ENCODE peak calls at places on chromosomes 13 and 19, in nine cellular contexts. One of them, this sample, is unnamed.

GRCh38 chr19:50008532-50008931 is 16.6 kb downstream of the VRK3 start:
- DNase-seq in effector memory CD4-positive, alpha-beta T cell: no peak
- DNase-seq in CD8-positive, alpha-beta T cell: no peak
- DNase-seq in HL-60: peak
- DNase-seq in adipocyte: no peak
- DNase-seq in caudate nucleus: no peak
- DNase-seq in DMS153: no peak
- DNase-seq in NCI-H1105 treated with DMSO at 0.1 percent for 48 hours: no peak
- DNase-seq in SK-N-SH: no peak
- DNase-seq in this sample: peak

GRCh38 chr19:31572671-31573298 is 223.5 kb upstream of the TSHZ3 start:
- DNase-seq in adipocyte: no peak
- DNase-seq in effector memory CD4-positive, alpha-beta T cell: no peak
- DNase-seq in NCI-H1105 treated with DMSO at 0.1 percent for 48 hours: peak
- DNase-seq in DMS153: no peak
- DNase-seq in SK-N-SH: no peak
- DNase-seq in CD8-positive, alpha-beta T cell: no peak
- DNase-seq in HL-60: no peak
- DNase-seq in caudate nucleus: no peak
- DNase-seq in this sample: no peak

GRCh38 chr13:49657241-49657641 is 28.9 kb downstream of the ARL11 start:
- DNase-seq in HL-60: no peak
- DNase-seq in CD8-positive, alpha-beta T cell: no peak
- DNase-seq in SK-N-SH: no peak
- DNase-seq in caudate nucleus: no peak
- DNase-seq in NCI-H1105 treated with DMSO at 0.1 percent for 48 hours: no peak
- DNase-seq in DMS153: no peak
- DNase-seq in effector memory CD4-positive, alpha-beta T cell: no peak
- DNase-seq in adipocyte: no peak
- DNase-seq in this sample: peak

GRCh38 chr19:51552996-51553725 is 17.9 kb upstream of the ZNF175 start:
- DNase-seq in SK-N-SH: peak
- DNase-seq in effector memory CD4-positive, alpha-beta T cell: no peak
- DNase-seq in caudate nucleus: no peak
- DNase-seq in CD8-positive, alpha-beta T cell: peak
- DNase-seq in DMS153: no peak
- DNase-seq in adipocyte: peak
- DNase-seq in HL-60: peak
- DNase-seq in NCI-H1105 treated with DMSO at 0.1 percent for 48 hours: no peak
- DNase-seq in this sample: peak

GRCh38 chr19:28393574-28394336 is 819.2 kb downstream of the UQCRFS1 start:
- DNase-seq in effector memory CD4-positive, alpha-beta T cell: no peak
- DNase-seq in DMS153: no peak
- DNase-seq in SK-N-SH: no peak
- DNase-seq in CD8-positive, alpha-beta T cell: no peak
- DNase-seq in HL-60: peak
- DNase-seq in adipocyte: no peak
- DNase-seq in caudate nucleus: no peak
- DNase-seq in NCI-H1105 treated with DMSO at 0.1 percent for 48 hours: no peak
- DNase-seq in this sample: no peak

GRCh38 chr13:44132710-44133109 is 240.9 kb upstream of the SERP2 start:
- DNase-seq in caudate nucleus: no peak
- DNase-seq in SK-N-SH: no peak
- DNase-seq in NCI-H1105 treated with DMSO at 0.1 percent for 48 hours: no peak
- DNase-seq in DMS153: no peak
- DNase-seq in HL-60: no peak
- DNase-seq in adipocyte: peak
- DNase-seq in effector memory CD4-positive, alpha-beta T cell: no peak
- DNase-seq in CD8-positive, alpha-beta T cell: no peak
- DNase-seq in this sample: no peak

GRCh38 chr13:92994056-92994455 is 232.6 kb upstream of the GPC6 start:
- DNase-seq in NCI-H1105 treated with DMSO at 0.1 percent for 48 hours: no peak
- DNase-seq in CD8-positive, alpha-beta T cell: no peak
- DNase-seq in SK-N-SH: no peak
- DNase-seq in caudate nucleus: no peak
- DNase-seq in adipocyte: peak
- DNase-seq in HL-60: no peak
- DNase-seq in DMS153: no peak
- DNase-seq in effector memory CD4-positive, alpha-beta T cell: no peak
- DNase-seq in this sample: no peak

GRCh38 chr13:52187029-52187423 is 27.6 kb upstream of the NEK3 start:
- DNase-seq in HL-60: no peak
- DNase-seq in CD8-positive, alpha-beta T cell: no peak
- DNase-seq in adipocyte: no peak
- DNase-seq in effector memory CD4-positive, alpha-beta T cell: no peak
- DNase-seq in caudate nucleus: no peak
- DNase-seq in SK-N-SH: no peak
- DNase-seq in NCI-H1105 treated with DMSO at 0.1 percent for 48 hours: no peak
- DNase-seq in DMS153: no peak
- DNase-seq in this sample: no peak

GRCh38 chr19:13068064-13068807 is 34.4 kb downstream of the LYL1 start:
- DNase-seq in effector memory CD4-positive, alpha-beta T cell: no peak
- DNase-seq in caudate nucleus: peak
- DNase-seq in HL-60: no peak
- DNase-seq in SK-N-SH: no peak
- DNase-seq in NCI-H1105 treated with DMSO at 0.1 percent for 48 hours: no peak
- DNase-seq in DMS153: no peak
- DNase-seq in CD8-positive, alpha-beta T cell: no peak
- DNase-seq in adipocyte: no peak
- DNase-seq in this sample: peak

GRCh38 chr13:85091835-85092234 is 707.4 kb downstream of the SLITRK6 start:
- DNase-seq in SK-N-SH: no peak
- DNase-seq in HL-60: no peak
- DNase-seq in caudate nucleus: no peak
- DNase-seq in DMS153: no peak
- DNase-seq in NCI-H1105 treated with DMSO at 0.1 percent for 48 hours: no peak
- DNase-seq in effector memory CD4-positive, alpha-beta T cell: no peak
- DNase-seq in adipocyte: no peak
- DNase-seq in CD8-positive, alpha-beta T cell: no peak
- DNase-seq in this sample: no peak

GRCh38 chr19:16161848-16162247 is 11.5 kb downstream of the CIB3 start:
- DNase-seq in adipocyte: peak
- DNase-seq in effector memory CD4-positive, alpha-beta T cell: no peak
- DNase-seq in caudate nucleus: no peak
- DNase-seq in NCI-H1105 treated with DMSO at 0.1 percent for 48 hours: no peak
- DNase-seq in DMS153: no peak
- DNase-seq in SK-N-SH: no peak
- DNase-seq in HL-60: no peak
- DNase-seq in CD8-positive, alpha-beta T cell: no peak
- DNase-seq in this sample: no peak

GRCh38 chr19:7373862-7374261 is 25.1 kb downstream of the ARHGEF18 start:
- DNase-seq in SK-N-SH: no peak
- DNase-seq in CD8-positive, alpha-beta T cell: no peak
- DNase-seq in DMS153: no peak
- DNase-seq in HL-60: no peak
- DNase-seq in effector memory CD4-positive, alpha-beta T cell: no peak
- DNase-seq in NCI-H1105 treated with DMSO at 0.1 percent for 48 hours: no peak
- DNase-seq in adipocyte: no peak
- DNase-seq in caudate nucleus: no peak
- DNase-seq in this sample: no peak

GRCh38 chr13:113485545-113485944 is 5.0 kb downstream of the DCUN1D2 start:
- DNase-seq in SK-N-SH: peak
- DNase-seq in effector memory CD4-positive, alpha-beta T cell: no peak
- DNase-seq in NCI-H1105 treated with DMSO at 0.1 percent for 48 hours: no peak
- DNase-seq in CD8-positive, alpha-beta T cell: no peak
- DNase-seq in DMS153: no peak
- DNase-seq in caudate nucleus: no peak
- DNase-seq in HL-60: no peak
- DNase-seq in adipocyte: no peak
- DNase-seq in this sample: no peak

GRCh38 chr13:93235258-93236015 is 8.8 kb downstream of the GPC6 start:
- DNase-seq in NCI-H1105 treated with DMSO at 0.1 percent for 48 hours: no peak
- DNase-seq in SK-N-SH: no peak
- DNase-seq in CD8-positive, alpha-beta T cell: no peak
- DNase-seq in DMS153: no peak
- DNase-seq in HL-60: no peak
- DNase-seq in effector memory CD4-positive, alpha-beta T cell: no peak
- DNase-seq in caudate nucleus: no peak
- DNase-seq in adipocyte: peak
- DNase-seq in this sample: no peak

GRCh38 chr19:46201413-46202310 is 27.9 kb upstream of the IGFL1 start:
- DNase-seq in NCI-H1105 treated with DMSO at 0.1 percent for 48 hours: no peak
- DNase-seq in DMS153: no peak
- DNase-seq in effector memory CD4-positive, alpha-beta T cell: no peak
- DNase-seq in adipocyte: no peak
- DNase-seq in SK-N-SH: no peak
- DNase-seq in CD8-positive, alpha-beta T cell: no peak
- DNase-seq in HL-60: no peak
- DNase-seq in caudate nucleus: no peak
- DNase-seq in this sample: no peak

GRCh38 chr13:46963874-46964273 is 67.0 kb upstream of the HTR2A start:
- DNase-seq in HL-60: no peak
- DNase-seq in DMS153: no peak
- DNase-seq in SK-N-SH: no peak
- DNase-seq in NCI-H1105 treated with DMSO at 0.1 percent for 48 hours: no peak
- DNase-seq in CD8-positive, alpha-beta T cell: no peak
- DNase-seq in effector memory CD4-positive, alpha-beta T cell: no peak
- DNase-seq in adipocyte: no peak
- DNase-seq in caudate nucleus: no peak
- DNase-seq in this sample: no peak

GRCh38 chr13:98925949-98926348 is 51.9 kb downstream of the DOCK9 start:
- DNase-seq in SK-N-SH: no peak
- DNase-seq in caudate nucleus: no peak
- DNase-seq in HL-60: no peak
- DNase-seq in CD8-positive, alpha-beta T cell: no peak
- DNase-seq in DMS153: no peak
- DNase-seq in effector memory CD4-positive, alpha-beta T cell: no peak
- DNase-seq in adipocyte: no peak
- DNase-seq in NCI-H1105 treated with DMSO at 0.1 percent for 48 hours: no peak
- DNase-seq in this sample: no peak

GRCh38 chr13:92122454-92122853 is 724.0 kb downstream of the GPC5 start:
- DNase-seq in DMS153: no peak
- DNase-seq in caudate nucleus: no peak
- DNase-seq in CD8-positive, alpha-beta T cell: no peak
- DNase-seq in NCI-H1105 treated with DMSO at 0.1 percent for 48 hours: no peak
- DNase-seq in HL-60: no peak
- DNase-seq in SK-N-SH: no peak
- DNase-seq in effector memory CD4-positive, alpha-beta T cell: no peak
- DNase-seq in adipocyte: no peak
- DNase-seq in this sample: no peak

GRCh38 chr13:48235100-48235813 is 2.3 kb downstream of the ITM2B start:
- DNase-seq in NCI-H1105 treated with DMSO at 0.1 percent for 48 hours: no peak
- DNase-seq in effector memory CD4-positive, alpha-beta T cell: no peak
- DNase-seq in caudate nucleus: no peak
- DNase-seq in adipocyte: peak
- DNase-seq in SK-N-SH: peak
- DNase-seq in CD8-positive, alpha-beta T cell: no peak
- DNase-seq in HL-60: peak
- DNase-seq in DMS153: peak
- DNase-seq in this sample: peak

GRCh38 chr13:23744315-23744714 is 144.9 kb downstream of the MIPEP start:
- DNase-seq in SK-N-SH: no peak
- DNase-seq in CD8-positive, alpha-beta T cell: no peak
- DNase-seq in HL-60: no peak
- DNase-seq in DMS153: no peak
- DNase-seq in effector memory CD4-positive, alpha-beta T cell: no peak
- DNase-seq in adipocyte: no peak
- DNase-seq in caudate nucleus: no peak
- DNase-seq in NCI-H1105 treated with DMSO at 0.1 percent for 48 hours: no peak
- DNase-seq in this sample: no peak

GRCh38 chr13:50529154-50529882 is 314.2 kb downstream of the DLEU7 start:
- DNase-seq in SK-N-SH: peak
- DNase-seq in NCI-H1105 treated with DMSO at 0.1 percent for 48 hours: peak
- DNase-seq in HL-60: no peak
- DNase-seq in caudate nucleus: peak
- DNase-seq in adipocyte: no peak
- DNase-seq in effector memory CD4-positive, alpha-beta T cell: no peak
- DNase-seq in DMS153: peak
- DNase-seq in CD8-positive, alpha-beta T cell: no peak
- DNase-seq in this sample: no peak

GRCh38 chr19:35030257-35031071 is at the start of gene SCN1B:
- DNase-seq in effector memory CD4-positive, alpha-beta T cell: peak
- DNase-seq in adipocyte: peak
- DNase-seq in CD8-positive, alpha-beta T cell: peak
- DNase-seq in HL-60: peak
- DNase-seq in NCI-H1105 treated with DMSO at 0.1 percent for 48 hours: peak
- DNase-seq in DMS153: peak
- DNase-seq in caudate nucleus: peak
- DNase-seq in SK-N-SH: peak
- DNase-seq in this sample: peak

GRCh38 chr19:14473915-14474578 is 1.1 kb downstream of the PTGER1 start:
- DNase-seq in CD8-positive, alpha-beta T cell: no peak
- DNase-seq in effector memory CD4-positive, alpha-beta T cell: no peak
- DNase-seq in DMS153: no peak
- DNase-seq in SK-N-SH: peak
- DNase-seq in HL-60: no peak
- DNase-seq in NCI-H1105 treated with DMSO at 0.1 percent for 48 hours: no peak
- DNase-seq in caudate nucleus: no peak
- DNase-seq in adipocyte: no peak
- DNase-seq in this sample: peak

GRCh38 chr13:21849323-21849722 is 178.4 kb downstream of the FGF9 start:
- DNase-seq in HL-60: peak
- DNase-seq in effector memory CD4-positive, alpha-beta T cell: no peak
- DNase-seq in caudate nucleus: no peak
- DNase-seq in SK-N-SH: peak
- DNase-seq in NCI-H1105 treated with DMSO at 0.1 percent for 48 hours: peak
- DNase-seq in adipocyte: no peak
- DNase-seq in DMS153: peak
- DNase-seq in CD8-positive, alpha-beta T cell: no peak
- DNase-seq in this sample: peak

GRCh38 chr19:12774588-12775555 is at the start of gene HOOK2:
- DNase-seq in adipocyte: no peak
- DNase-seq in SK-N-SH: no peak
- DNase-seq in DMS153: peak
- DNase-seq in HL-60: no peak
- DNase-seq in caudate nucleus: peak
- DNase-seq in CD8-positive, alpha-beta T cell: no peak
- DNase-seq in NCI-H1105 treated with DMSO at 0.1 percent for 48 hours: peak
- DNase-seq in effector memory CD4-positive, alpha-beta T cell: peak
- DNase-seq in this sample: peak

GRCh38 chr13:92196566-92197256 is 798.3 kb downstream of the GPC5 start:
- DNase-seq in CD8-positive, alpha-beta T cell: no peak
- DNase-seq in DMS153: peak
- DNase-seq in effector memory CD4-positive, alpha-beta T cell: no peak
- DNase-seq in adipocyte: no peak
- DNase-seq in NCI-H1105 treated with DMSO at 0.1 percent for 48 hours: no peak
- DNase-seq in SK-N-SH: peak
- DNase-seq in caudate nucleus: no peak
- DNase-seq in HL-60: no peak
- DNase-seq in this sample: no peak

GRCh38 chr13:99686157-99686572 is 184.9 kb downstream of the TM9SF2 start:
- DNase-seq in CD8-positive, alpha-beta T cell: no peak
- DNase-seq in adipocyte: peak
- DNase-seq in DMS153: no peak
- DNase-seq in HL-60: no peak
- DNase-seq in effector memory CD4-positive, alpha-beta T cell: no peak
- DNase-seq in NCI-H1105 treated with DMSO at 0.1 percent for 48 hours: no peak
- DNase-seq in caudate nucleus: no peak
- DNase-seq in SK-N-SH: peak
- DNase-seq in this sample: no peak

GRCh38 chr13:22589880-22590279 is 590.9 kb upstream of the SGCG start:
- DNase-seq in DMS153: no peak
- DNase-seq in effector memory CD4-positive, alpha-beta T cell: no peak
- DNase-seq in NCI-H1105 treated with DMSO at 0.1 percent for 48 hours: no peak
- DNase-seq in SK-N-SH: no peak
- DNase-seq in caudate nucleus: no peak
- DNase-seq in adipocyte: no peak
- DNase-seq in HL-60: no peak
- DNase-seq in CD8-positive, alpha-beta T cell: no peak
- DNase-seq in this sample: no peak

GRCh38 chr19:43711751-43712355 is 4.0 kb upstream of the IRGC start:
- DNase-seq in DMS153: no peak
- DNase-seq in NCI-H1105 treated with DMSO at 0.1 percent for 48 hours: no peak
- DNase-seq in caudate nucleus: no peak
- DNase-seq in CD8-positive, alpha-beta T cell: no peak
- DNase-seq in SK-N-SH: no peak
- DNase-seq in HL-60: no peak
- DNase-seq in adipocyte: no peak
- DNase-seq in effector memory CD4-positive, alpha-beta T cell: no peak
- DNase-seq in this sample: no peak

GRCh38 chr19:31461814-31462539 is 112.7 kb upstream of the TSHZ3 start:
- DNase-seq in CD8-positive, alpha-beta T cell: no peak
- DNase-seq in effector memory CD4-positive, alpha-beta T cell: no peak
- DNase-seq in DMS153: no peak
- DNase-seq in NCI-H1105 treated with DMSO at 0.1 percent for 48 hours: no peak
- DNase-seq in caudate nucleus: no peak
- DNase-seq in SK-N-SH: no peak
- DNase-seq in adipocyte: no peak
- DNase-seq in HL-60: no peak
- DNase-seq in this sample: peak